ENCODE peak calls at places on chromosomes 11 and 22, in nine cellular contexts. T, K, H, M, I, R, C, Z and A are unnamed samples.

GRCh38 chr22:44931077-44931540 is 78.7 kb downstream of the PHF21B start:
- DNase-seq in T (no peak), K (peak; percentile 77), H (no peak), M (no peak), I (no peak), R (no peak), C (no peak), Z (no peak), A (no peak)

GRCh38 chr11:116970485-116971292 is 127.5 kb downstream of the SIK3 start:
- DNase-seq in T (no peak), K (no peak), H (no peak), M (no peak), I (no peak), R (no peak), C (no peak), Z (no peak), A (no peak)

GRCh38 chr22:36374603-36375024 is 13.2 kb downstream of the MYH9 start:
- DNase-seq in T (no peak), K (no peak), H (no peak), M (no peak), I (peak; percentile 74), R (no peak), C (no peak), Z (no peak), A (no peak)

GRCh38 chr11:101327908-101328307 is 198.3 kb upstream of the PGR start:
- DNase-seq in T (no peak), K (no peak), H (no peak), M (no peak), I (no peak), R (no peak), C (no peak), Z (no peak), A (no peak)

GRCh38 chr11:85889676-85890579 is 34.7 kb downstream of the CCDC83 start:
- DNase-seq in T (no peak), K (peak; percentile 84), H (peak; percentile 44), M (no peak), I (no peak), R (no peak), C (no peak), Z (no peak), A (no peak)

GRCh38 chr11:104380358-104380757 is 216.4 kb upstream of the PDGFD start:
- DNase-seq in T (no peak), K (no peak), H (no peak), M (no peak), I (no peak), R (no peak), C (no peak), Z (no peak), A (no peak)

GRCh38 chr22:36435516-36436415 is 45.7 kb downstream of the TXN2 start:
- DNase-seq in T (peak; percentile 55), K (no peak), H (no peak), M (peak; percentile 77), I (peak; percentile 69), R (peak; percentile 36), C (peak; percentile 65), Z (no peak), A (no peak)

GRCh38 chr11:115893701-115894100 is 389.5 kb upstream of the CADM1 start:
- DNase-seq in T (no peak), K (no peak), H (no peak), M (no peak), I (no peak), R (no peak), C (no peak), Z (no peak), A (no peak)

GRCh38 chr22:43483669-43484068 is 71.9 kb downstream of the MPPED1 start:
- DNase-seq in T (no peak), K (no peak), H (no peak), M (no peak), I (no peak), R (no peak), C (no peak), Z (no peak), A (no peak)

GRCh38 chr22:44037519-44038370 is 13.6 kb downstream of the PARVB start:
- DNase-seq in T (no peak), K (peak; percentile 93), H (no peak), M (no peak), I (no peak), R (no peak), C (no peak), Z (no peak), A (no peak)

GRCh38 chr22:44181912-44182590 is 1.3 kb downstream of the PARVG start:
- DNase-seq in T (no peak), K (no peak), H (no peak), M (no peak), I (peak; percentile 33), R (no peak), C (no peak), Z (no peak), A (no peak)

GRCh38 chr11:64990222-64990918 is 6.4 kb downstream of the BATF2 start:
- DNase-seq in T (no peak), K (no peak), H (no peak), M (no peak), I (no peak), R (no peak), C (no peak), Z (no peak), A (no peak)

GRCh38 chr11:9568854-9569587 is 4.4 kb upstream of the WEE1 start:
- DNase-seq in T (peak; percentile 65), K (peak; percentile 72), H (peak; percentile 67), M (no peak), I (no peak), R (no peak), C (no peak), Z (no peak), A (peak; percentile 55)

GRCh38 chr11:63944987-63945386 is 6.2 kb downstream of the NAA40 start:
- DNase-seq in T (no peak), K (peak; percentile 39), H (no peak), M (no peak), I (no peak), R (no peak), C (no peak), Z (no peak), A (no peak)

GRCh38 chr22:26416670-26417270 is 12.3 kb upstream of the ASPHD2 start:
- DNase-seq in T (no peak), K (peak; percentile 93), H (no peak), M (no peak), I (no peak), R (no peak), C (no peak), Z (no peak), A (no peak)

GRCh38 chr11:117010808-117011540 is 87.3 kb downstream of the SIK3 start:
- DNase-seq in T (no peak), K (peak; percentile 87), H (no peak), M (no peak), I (no peak), R (no peak), C (no peak), Z (no peak), A (no peak)

GRCh38 chr11:68551777-68552176 is 91.2 kb downstream of the PPP6R3 start:
- DNase-seq in T (no peak), K (no peak), H (no peak), M (no peak), I (no peak), R (no peak), C (no peak), Z (no peak), A (no peak)

GRCh38 chr11:125763483-125763882 is 15.1 kb downstream of the PATE2 start:
- DNase-seq in T (no peak), K (no peak), H (no peak), M (no peak), I (no peak), R (no peak), C (no peak), Z (no peak), A (no peak)

GRCh38 chr22:38824587-38824986 is 19.2 kb downstream of the NPTXR start:
- DNase-seq in T (peak; percentile 79), K (peak; percentile 86), H (peak; percentile 68), M (peak; percentile 36), I (peak; percentile 37), R (no peak), C (no peak), Z (peak; percentile 82), A (peak; percentile 88)

GRCh38 chr11:83156150-83156995 is 558 bp upstream of the PCF11 start:
- DNase-seq in T (peak; percentile 100), K (peak; percentile 97), H (peak; percentile 98), M (peak; percentile 97), I (peak; percentile 98), R (peak; percentile 93), C (peak; percentile 98), Z (peak; percentile 94), A (no peak)

GRCh38 chr11:19892876-19893275 is 180.2 kb downstream of the NAV2 start:
- DNase-seq in T (no peak), K (peak; percentile 61), H (no peak), M (no peak), I (no peak), R (no peak), C (no peak), Z (no peak), A (no peak)

GRCh38 chr11:27640954-27641353 is 59.3 kb downstream of the BDNF start:
- DNase-seq in T (no peak), K (no peak), H (no peak), M (no peak), I (no peak), R (no peak), C (no peak), Z (no peak), A (no peak)

GRCh38 chr22:32905400-32905799 is 103.9 kb downstream of the TIMP3 start:
- DNase-seq in T (no peak), K (no peak), H (no peak), M (no peak), I (no peak), R (no peak), C (no peak), Z (no peak), A (no peak)